ENCODE peak calls at places on chromosomes 2 and 18, in five cellular contexts. E, J, L, N and F are unnamed samples.

GRCh38 chr2:162710282-162710891 is 128.2 kb downstream of the KCNH7 start:
- DNase-seq in E (no peak), J (no peak), L (no peak), N (no peak), F (no peak)

GRCh38 chr2:100367163-100367562 is 44.9 kb upstream of the LONRF2 start:
- DNase-seq in E (no peak), J (no peak), L (no peak), N (no peak), F (no peak)

GRCh38 chr2:119741001-119741400 is 18.7 kb upstream of the PTPN4 start:
- DNase-seq in E (no peak), J (no peak), L (no peak), N (no peak), F (no peak)

GRCh38 chr2:196293751-196294486 is 122.5 kb upstream of the STK17B start:
- DNase-seq in E (peak), J (no peak), L (peak), N (no peak), F (no peak)

GRCh38 chr2:42859006-42859552 is 66.7 kb upstream of the HAAO start:
- DNase-seq in E (peak), J (peak), L (peak), N (no peak), F (peak)

GRCh38 chr18:54254265-54254758 is 15.0 kb upstream of the POLI start:
- DNase-seq in E (peak), J (no peak), L (no peak), N (no peak), F (no peak)

GRCh38 chr2:229164545-229165249 is 106.4 kb downstream of the PID1 start:
- DNase-seq in E (no peak), J (no peak), L (no peak), N (no peak), F (no peak)

GRCh38 chr2:108579631-108580030 is 45.4 kb downstream of the LIMS1 start:
- DNase-seq in E (no peak), J (no peak), L (no peak), N (no peak), F (no peak)

GRCh38 chr18:57095884-57096283 is 51.0 kb upstream of the BOD1L2 start:
- DNase-seq in E (no peak), J (no peak), L (no peak), N (no peak), F (no peak)

GRCh38 chr2:156903335-156903734 is 354.2 kb upstream of the GALNT5 start:
- DNase-seq in E (no peak), J (no peak), L (no peak), N (no peak), F (no peak)

GRCh38 chr2:54348672-54349071 is 92.6 kb upstream of the TSPYL6 start:
- DNase-seq in E (no peak), J (no peak), L (no peak), N (no peak), F (no peak)

GRCh38 chr2:160652236-160652635 is 158.6 kb upstream of the RBMS1 start:
- DNase-seq in E (no peak), J (peak), L (no peak), N (no peak), F (peak)

GRCh38 chr2:7774481-7774880 is 857.3 kb downstream of the RNF144A start:
- DNase-seq in E (no peak), J (no peak), L (no peak), N (no peak), F (no peak)

GRCh38 chr2:163657257-163657656 is 78.6 kb downstream of the FIGN start:
- DNase-seq in E (no peak), J (no peak), L (no peak), N (no peak), F (no peak)

GRCh38 chr2:127790694-127791529 is 20.1 kb downstream of the WDR33 start:
- DNase-seq in E (no peak), J (no peak), L (no peak), N (no peak), F (no peak)

GRCh38 chr2:60707750-60708371 is 48.2 kb upstream of the PAPOLG start:
- DNase-seq in E (no peak), J (no peak), L (peak), N (no peak), F (no peak)

GRCh38 chr2:40458271-40458794 is 6.4 kb upstream of the SLC8A1 start:
- DNase-seq in E (no peak), J (no peak), L (no peak), N (no peak), F (no peak)

GRCh38 chr2:219571311-219572236 is at the start of gene OBSL1:
- DNase-seq in E (no peak), J (no peak), L (peak), N (no peak), F (no peak)

GRCh38 chr2:223896751-223897320 is 48.3 kb downstream of the WDFY1 start:
- DNase-seq in E (no peak), J (no peak), L (no peak), N (no peak), F (no peak)

GRCh38 chr2:223043164-223043941 is 8.6 kb upstream of the KCNE4 start:
- DNase-seq in E (no peak), J (no peak), L (no peak), N (no peak), F (no peak)

GRCh38 chr18:45330170-45330594 is 285.1 kb upstream of the SLC14A2 start:
- DNase-seq in E (no peak), J (no peak), L (no peak), N (no peak), F (no peak)

GRCh38 chr2:113257511-113258264 is 21.0 kb downstream of the PAX8 start:
- DNase-seq in E (no peak), J (no peak), L (no peak), N (no peak), F (no peak)

GRCh38 chr2:138445227-138445626 is 56.3 kb upstream of the SPOPL start:
- DNase-seq in E (no peak), J (no peak), L (no peak), N (no peak), F (no peak)

GRCh38 chr2:64594563-64594989 is 59.1 kb downstream of the SERTAD2 start:
- DNase-seq in E (peak), J (no peak), L (no peak), N (no peak), F (no peak)

GRCh38 chr2:223941579-223942277 is 3.4 kb downstream of the WDFY1 start:
- DNase-seq in E (peak), J (peak), L (no peak), N (no peak), F (peak)

GRCh38 chr2:96934096-96934495 is 52.3 kb downstream of the FAM178B start:
- DNase-seq in E (no peak), J (no peak), L (no peak), N (no peak), F (no peak)